ENCODE peak calls at places on chromosomes 6 and 20, in nine cellular contexts. H is iris pigment epithelial cell; Q is EL; A is skeletal muscle cell; C is NCI-H774; J is HS-5; P is CD8-positive, alpha-beta T cell; V is ovary; W is nucleus accumbens. I is an unnamed sample.

GRCh38 chr6:17157617-17158016 is 55.8 kb downstream of the STMND1 start:
- DNase-seq in J (no peak), A (no peak), H (no peak), V (no peak), Q (no peak), P (no peak), W (no peak), C (no peak), I (no peak)

GRCh38 chr6:88013015-88013414 is 34.6 kb upstream of the SPACA1 start:
- DNase-seq in C (no peak), P (peak; percentile 50), W (no peak), V (no peak), H (peak; percentile 2), Q (no peak), A (no peak), J (no peak), I (no peak)

GRCh38 chr6:119587537-119587936 is 238.0 kb upstream of the MAN1A1 start:
- DNase-seq in V (no peak), W (no peak), J (no peak), P (no peak), H (peak; percentile 3), C (no peak), A (no peak), Q (peak; percentile 18), I (peak; percentile 41)

GRCh38 chr6:114058435-114058834 is 87.5 kb upstream of the HDAC2 start:
- DNase-seq in W (no peak), Q (peak; percentile 23), A (no peak), V (no peak), H (no peak), C (no peak), J (no peak), P (no peak), I (no peak)

GRCh38 chr6:3607599-3607998 is 143.9 kb downstream of the PXDC1 start:
- DNase-seq in Q (no peak), C (no peak), H (no peak), P (no peak), A (no peak), V (no peak), J (no peak), W (no peak), I (no peak)

GRCh38 chr20:63736893-63737689 is 627 bp downstream of the LIME1 start:
- DNase-seq in H (no peak), J (no peak), C (no peak), Q (no peak), P (peak; percentile 85), W (no peak), A (no peak), V (peak; percentile 24), I (peak; percentile 25)

GRCh38 chr20:19427913-19428800 is 215.7 kb downstream of the SLC24A3 start:
- DNase-seq in A (no peak), V (no peak), P (no peak), W (no peak), Q (no peak), J (no peak), C (no peak), H (no peak), I (no peak)

GRCh38 chr20:56443654-56444540 is 24.5 kb upstream of the RTF2 start:
- DNase-seq in C (no peak), V (peak; percentile 51), Q (peak; percentile 50), P (no peak), A (peak; percentile 22), J (no peak), W (no peak), H (no peak), I (peak; percentile 41)

GRCh38 chr6:116447496-116448011 is 13.6 kb upstream of the CALHM6 start:
- DNase-seq in H (peak; percentile 97), P (no peak), A (peak; percentile 97), V (peak; percentile 26), Q (peak; percentile 93), W (no peak), J (peak; percentile 76), C (no peak), I (peak; percentile 75)

GRCh38 chr6:49328051-49328450 is 135.0 kb downstream of the MMUT start:
- DNase-seq in P (no peak), C (peak; percentile 13), V (no peak), W (no peak), H (peak; percentile 1), A (no peak), Q (no peak), J (no peak), I (no peak)

GRCh38 chr6:154763650-154764049 is 30.4 kb downstream of the SCAF8 start:
- DNase-seq in W (no peak), V (no peak), J (no peak), H (peak; percentile 48), C (no peak), P (no peak), Q (no peak), A (no peak), I (no peak)

GRCh38 chr20:13458860-13459451 is 179.8 kb downstream of the TASP1 start:
- DNase-seq in J (peak; percentile 9), C (no peak), H (peak; percentile 55), P (no peak), W (no peak), V (no peak), Q (peak; percentile 49), A (no peak), I (peak; percentile 31)

GRCh38 chr6:26086214-26086613 is 1.0 kb upstream of the HFE start:
- DNase-seq in A (no peak), C (no peak), J (no peak), Q (no peak), V (no peak), H (no peak), P (peak; percentile 53), W (no peak), I (no peak)

GRCh38 chr20:46962452-46963195 is 68.0 kb downstream of the EYA2 start:
- DNase-seq in J (no peak), Q (no peak), H (no peak), W (no peak), V (no peak), P (no peak), C (no peak), A (no peak), I (no peak)

GRCh38 chr20:58436868-58437645 is 48.0 kb downstream of the VAPB start:
- DNase-seq in A (no peak), P (no peak), J (no peak), V (no peak), H (no peak), Q (no peak), C (no peak), W (no peak), I (no peak)

GRCh38 chr6:137861550-137862337 is 5.3 kb upstream of the TNFAIP3 start:
- DNase-seq in P (no peak), W (no peak), C (no peak), J (no peak), V (no peak), H (no peak), Q (no peak), A (no peak), I (no peak)

GRCh38 chr6:56685102-56685733 is 42.5 kb upstream of the DST start:
- DNase-seq in C (no peak), A (no peak), V (no peak), Q (no peak), W (no peak), J (no peak), P (no peak), H (no peak), I (no peak)